ENCODE peak calls at places on chromosomes 13 and 19, in ten cellular contexts. K is heart left ventricle, J is transverse colon, P is SK-N-SH, X is gastrocnemius medialis, Q is cardiac muscle cell, H is A549, G is left ventricle myocardium inferior, L is right atrium auricular region, A is dorsolateral prefrontal cortex. U is an unnamed sample.

GRCh38 chr13:30792257-30793000 is 57.1 kb downstream of the ALOX5AP start:
- DNase-seq in K (peak; percentile 89), J (peak; percentile 50), P (peak; percentile 75), X (peak; percentile 25), Q (peak; percentile 96), H (peak; percentile 33), G (peak; percentile 77), L (peak; percentile 80), A (peak; percentile 74), U (peak; percentile 89)

GRCh38 chr19:4744451-4745170 is 21.0 kb upstream of the DPP9 start:
- DNase-seq in K (no peak), J (no peak), P (no peak), X (peak; percentile 23), Q (peak; percentile 97), H (no peak), G (no peak), L (peak; percentile 59), A (peak; percentile 52), U (no peak)

GRCh38 chr13:72839831-72840426 is 58.0 kb downstream of the PIBF1 start:
- DNase-seq in K (no peak), J (peak; percentile 79), P (peak; percentile 56), X (no peak), Q (peak; percentile 59), H (peak; percentile 31), G (peak; percentile 17), L (no peak), A (no peak), U (no peak)

GRCh38 chr13:112995395-112996091 is 26.5 kb downstream of the MCF2L start:
- DNase-seq in K (no peak), J (peak; percentile 86), P (no peak), X (no peak), Q (no peak), H (no peak), G (no peak), L (no peak), A (no peak), U (no peak)

GRCh38 chr13:110306340-110306959 is 507 bp downstream of the COL4A1 start:
- DNase-seq in K (no peak), J (no peak), P (peak; percentile 64), X (no peak), Q (peak; percentile 65), H (no peak), G (no peak), L (peak; percentile 58), A (no peak), U (peak; percentile 77)

GRCh38 chr19:11560404-11560988 is 1.5 kb upstream of the ELOF1 start:
- DNase-seq in K (no peak), J (peak; percentile 49), P (peak; percentile 79), X (no peak), Q (peak; percentile 81), H (no peak), G (no peak), L (no peak), A (no peak), U (no peak)

GRCh38 chr13:23741879-23742510 is 147.2 kb downstream of the MIPEP start:
- DNase-seq in K (no peak), J (no peak), P (peak; percentile 46), X (no peak), Q (no peak), H (peak; percentile 44), G (no peak), L (no peak), A (no peak), U (no peak)

GRCh38 chr19:1400281-1401137 is 833 bp downstream of the GAMT start:
- DNase-seq in K (peak; percentile 80), J (no peak), P (peak; percentile 82), X (peak; percentile 75), Q (peak; percentile 22), H (no peak), G (peak; percentile 71), L (no peak), A (peak; percentile 54), U (no peak)

GRCh38 chr19:5914946-5915781 is 1.1 kb downstream of the CAPS start:
- DNase-seq in K (no peak), J (peak; percentile 62), P (no peak), X (no peak), Q (no peak), H (no peak), G (no peak), L (no peak), A (no peak), U (no peak)

GRCh38 chr13:99062593-99062992 is 84.7 kb upstream of the DOCK9 start:
- DNase-seq in K (no peak), J (no peak), P (no peak), X (no peak), Q (peak; percentile 43), H (no peak), G (peak; percentile 30), L (no peak), A (no peak), U (no peak)

GRCh38 chr13:52780092-52780491 is 40.5 kb upstream of the CNMD start:
- DNase-seq in K (no peak), J (no peak), P (no peak), X (no peak), Q (no peak), H (no peak), G (no peak), L (no peak), A (no peak), U (no peak)

GRCh38 chr13:113413178-113413897 is 40.0 kb downstream of the ADPRHL1 start:
- DNase-seq in K (peak; percentile 65), J (no peak), P (no peak), X (peak; percentile 79), Q (no peak), H (no peak), G (no peak), L (no peak), A (no peak), U (no peak)

GRCh38 chr19:42555317-42555716 is 27.0 kb upstream of the CEACAM1 start:
- DNase-seq in K (no peak), J (no peak), P (no peak), X (no peak), Q (no peak), H (no peak), G (no peak), L (peak; percentile 54), A (no peak), U (no peak)

GRCh38 chr13:112177889-112178288 is 110.9 kb downstream of the SOX1 start:
- DNase-seq in K (no peak), J (no peak), P (no peak), X (no peak), Q (no peak), H (no peak), G (no peak), L (no peak), A (no peak), U (no peak)

GRCh38 chr19:39426170-39426569 is 9.6 kb downstream of the RPS16 start:
- DNase-seq in K (no peak), J (no peak), P (no peak), X (no peak), Q (no peak), H (no peak), G (no peak), L (no peak), A (no peak), U (no peak)

GRCh38 chr19:39425744-39426143 is 10.0 kb downstream of the RPS16 start:
- DNase-seq in K (no peak), J (no peak), P (no peak), X (no peak), Q (no peak), H (no peak), G (no peak), L (no peak), A (no peak), U (no peak)

GRCh38 chr19:39430675-39431593 is 4.8 kb downstream of the RPS16 start:
- DNase-seq in K (peak; percentile 61), J (peak; percentile 59), P (no peak), X (no peak), Q (peak; percentile 98), H (peak; percentile 99), G (no peak), L (no peak), A (no peak), U (no peak)

GRCh38 chr19:39427707-39428106 is 8.0 kb downstream of the RPS16 start:
- DNase-seq in K (peak; percentile 30), J (no peak), P (no peak), X (no peak), Q (no peak), H (no peak), G (no peak), L (no peak), A (no peak), U (no peak)

GRCh38 chr19:39428309-39429112 is 7.2 kb downstream of the RPS16 start:
- DNase-seq in K (peak; percentile 86), J (peak; percentile 51), P (no peak), X (no peak), Q (peak; percentile 96), H (peak; percentile 81), G (peak; percentile 74), L (no peak), A (no peak), U (no peak)
- H3K4me3 ChIP-seq in K (no peak overlapping the region), J (no peak overlapping the region), P (no peak overlapping the region), X (no peak overlapping the region), Q (no peak overlapping the region), H (no peak overlapping the region), G (peak overlapping the region; percentile 48), L (peak overlapping the region; percentile 15), A (no peak overlapping the region), U (no peak overlapping the region)

GRCh38 chr19:31377736-31378135 is 28.5 kb upstream of the TSHZ3 start:
- DNase-seq in K (no peak), J (no peak), P (no peak), X (no peak), Q (peak; percentile 44), H (no peak), G (no peak), L (no peak), A (no peak), U (no peak)
- H3K27ac ChIP-seq in K (peak overlapping the region; percentile 73), J (peak overlapping the region; percentile 24), P (peak overlapping the region; percentile 54), X (no peak overlapping the region), Q (no peak overlapping the region), H (no peak overlapping the region), G (peak overlapping the region; percentile 62), L (no peak overlapping the region), A (no peak overlapping the region), U (no peak overlapping the region)

DNA sequence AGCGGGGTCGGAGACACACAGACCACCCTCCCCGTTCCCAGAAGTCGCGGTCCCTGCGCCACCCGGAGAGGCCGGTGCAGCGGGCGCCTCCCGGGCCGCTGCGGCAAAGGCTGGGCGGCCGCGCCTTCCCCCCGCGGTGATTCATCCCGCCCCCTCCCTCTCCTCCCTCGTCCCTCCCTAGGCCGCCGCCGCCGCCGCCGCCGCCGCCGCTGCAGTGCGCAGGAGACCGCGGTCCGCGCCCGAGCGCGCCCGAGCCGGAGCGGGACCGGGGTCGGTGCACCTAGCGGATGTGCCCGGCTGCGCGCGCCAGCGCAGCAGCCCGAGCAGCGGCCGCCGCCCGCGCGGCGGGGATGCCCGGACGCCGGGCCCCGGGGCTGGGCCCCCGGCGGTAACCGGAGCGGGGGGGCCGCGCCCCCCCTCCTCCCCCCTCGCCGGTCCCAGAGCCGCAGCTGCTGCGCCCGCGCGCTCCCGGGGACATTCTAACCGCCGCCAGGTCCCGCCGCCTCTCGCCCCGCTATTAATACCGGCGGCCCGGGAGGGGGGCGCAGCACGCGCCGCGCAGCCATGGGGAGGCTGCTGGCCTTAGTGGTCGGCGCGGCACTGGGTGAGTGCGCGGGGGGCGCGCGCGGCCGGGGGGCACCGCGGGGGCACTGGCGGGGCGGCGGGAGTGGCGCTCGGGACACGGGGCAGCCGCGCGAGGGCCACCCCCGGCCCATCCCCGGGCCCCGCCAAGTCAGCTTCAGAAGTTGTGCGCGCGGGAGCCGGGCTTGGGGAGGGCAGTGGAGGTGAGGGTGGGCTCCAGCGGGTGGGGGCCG is at the start of gene SCN1B:
- DNase-seq in K (peak; percentile 86), J (peak; percentile 46), P (peak; percentile 91), X (peak; percentile 61), Q (peak; percentile 85), H (peak; percentile 91), G (peak; percentile 65), L (no peak), A (peak; percentile 68), U (no peak)
- H3K4me3 ChIP-seq in K (peak within 1 kb of the TSS; percentile 65), J (peak within 1 kb of the TSS; percentile 53), P (peak within 1 kb of the TSS; percentile 53), X (peak within 1 kb of the TSS; percentile 70), Q (peak within 1 kb of the TSS; percentile 57), H (peak within 1 kb of the TSS; percentile 73), G (peak within 1 kb of the TSS; percentile 69), L (peak within 1 kb of the TSS; percentile 66), A (peak within 1 kb of the TSS; percentile 50), U (peak within 1 kb of the TSS; percentile 70)

GRCh38 chr13:35714096-35714495 is 237.6 kb upstream of the MAB21L1 start:
- DNase-seq in K (no peak), J (no peak), P (peak; percentile 49), X (no peak), Q (no peak), H (no peak), G (no peak), L (no peak), A (no peak), U (no peak)
- H3K27ac ChIP-seq in K (no peak overlapping the region), J (no peak overlapping the region), P (peak overlapping the region; percentile 69), X (peak overlapping the region; percentile 50), Q (no peak overlapping the region), H (no peak overlapping the region), G (peak overlapping the region; percentile 56), L (no peak overlapping the region), A (no peak overlapping the region), U (no peak overlapping the region)